ENCODE peak calls at places on chromosomes 2 and 18, in nine cellular contexts. R is CD8-positive, alpha-beta T cell; J is body of pancreas; Z is H9; W is PC-3; C is colonic mucosa; X is foreskin keratinocyte; E is mammary epithelial cell; T is PC-9. Q is an unnamed sample.

GRCh38 chr2:28624798-28625701 is 126.6 kb upstream of the PPP1CB start:
- DNase-seq in C (peak), Z (peak), R (peak), W (no peak), J (peak), X (peak), E (no peak), T (peak), Q (no peak)

GRCh38 chr2:9201185-9201891 is 5.3 kb upstream of the ASAP2 start:
- DNase-seq in T (peak), W (peak), C (no peak), J (no peak), R (no peak), X (peak), E (peak), Z (no peak), Q (peak)

GRCh38 chr2:23760746-23761145 is 166.2 kb downstream of the ATAD2B start:
- DNase-seq in R (no peak), C (no peak), J (no peak), T (no peak), Z (no peak), X (peak), E (no peak), W (peak), Q (peak)

GRCh38 chr2:47309952-47310800 is 92.8 kb upstream of the MSH2 start:
- DNase-seq in Z (no peak), W (no peak), X (no peak), E (no peak), C (peak), R (no peak), J (no peak), T (peak), Q (no peak)

GRCh38 chr2:3481011-3481400 is 38.3 kb downstream of the ADI1 start:
- DNase-seq in R (no peak), X (no peak), W (no peak), T (peak), Z (no peak), J (no peak), E (no peak), C (no peak), Q (no peak)

GRCh38 chr18:46067431-46068007 is 4.5 kb downstream of the PSTPIP2 start:
- DNase-seq in J (peak), T (peak), Z (no peak), C (no peak), R (no peak), X (no peak), W (peak), E (no peak), Q (no peak)

GRCh38 chr2:16258350-16258749 is 318.0 kb downstream of the MYCN start:
- DNase-seq in E (no peak), R (no peak), J (no peak), W (no peak), T (no peak), Z (no peak), X (no peak), C (no peak), Q (no peak)

GRCh38 chr2:27351802-27352598 is 4.6 kb downstream of the GTF3C2 start:
- DNase-seq in X (no peak), J (no peak), W (no peak), T (no peak), Z (no peak), E (no peak), C (no peak), R (no peak), Q (no peak)

GRCh38 chr18:45658756-45659155 is 43.5 kb downstream of the SLC14A2 start:
- DNase-seq in J (no peak), X (peak), C (no peak), T (no peak), Z (no peak), R (no peak), W (peak), E (peak), Q (peak)

GRCh38 chr2:8511868-8512612 is 169.8 kb upstream of the ID2 start:
- DNase-seq in R (no peak), W (peak), E (no peak), Z (no peak), C (no peak), T (no peak), J (no peak), X (no peak), Q (no peak)

GRCh38 chr2:135694711-135695110 is 46.9 kb upstream of the UBXN4 start:
- DNase-seq in E (peak), Z (no peak), J (no peak), W (no peak), X (no peak), R (no peak), T (no peak), C (no peak), Q (no peak)

GRCh38 chr18:12606592-12607315 is 51.2 kb downstream of the SPIRE1 start:
- DNase-seq in E (peak), R (no peak), Z (no peak), T (peak), J (no peak), C (no peak), X (peak), W (peak), Q (peak)

GRCh38 chr2:17878222-17879136 is at the start of gene KCNS3:
- DNase-seq in W (peak), R (no peak), C (peak), Z (peak), J (peak), E (peak), X (no peak), T (peak), Q (peak)

DNA sequence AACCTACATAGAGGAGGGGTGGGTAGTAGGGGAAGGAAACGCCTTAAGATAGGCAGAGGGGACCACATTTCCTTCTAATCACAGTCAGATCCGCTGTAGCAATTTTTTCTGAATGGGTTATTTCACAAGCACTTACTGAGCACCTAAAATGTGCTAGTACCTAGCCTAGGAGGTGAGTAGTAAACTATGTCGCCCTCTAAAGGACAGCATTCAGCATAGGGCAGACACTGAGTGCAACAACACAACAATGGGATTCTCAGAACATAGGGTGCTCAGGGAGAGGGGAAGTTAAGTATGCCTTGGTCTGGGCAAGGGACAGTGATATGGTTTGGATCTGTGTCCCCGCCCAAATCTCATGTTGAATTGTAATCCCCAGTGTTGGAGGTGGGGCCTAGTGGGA is 166.1 kb upstream of the RAB6C start:
- DNase-seq in W (no peak), X (no peak), R (no peak), Z (no peak), T (no peak), J (no peak), C (no peak), E (no peak), Q (no peak)
- TF ChIP-seq CTCF in W (peak), X (peak), R (no peak), Z (peak), T (no peak), J (no peak), C (no peak), E (peak), Q (no peak)

GRCh38 chr2:154570501-154570900 is 128.0 kb upstream of the KCNJ3 start:
- DNase-seq in X (no peak), W (no peak), T (no peak), C (no peak), Z (no peak), E (no peak), R (no peak), J (no peak), Q (no peak)
- H3K27ac ChIP-seq in X (no peak), W (no peak), T (no peak), C (no peak), Z (no peak), E (no peak), R (no peak), J (no peak), Q (no peak)

GRCh38 chr18:34352385-34353163 is 127.9 kb upstream of the NOL4 start:
- DNase-seq in X (no peak), E (no peak), R (no peak), T (no peak), Z (no peak), J (peak), C (no peak), W (peak), Q (no peak)
- TF ChIP-seq CTCF in X (peak), E (no peak), R (no peak), T (peak), Z (peak), J (no peak), C (no peak), W (peak), Q (no peak)

DNA sequence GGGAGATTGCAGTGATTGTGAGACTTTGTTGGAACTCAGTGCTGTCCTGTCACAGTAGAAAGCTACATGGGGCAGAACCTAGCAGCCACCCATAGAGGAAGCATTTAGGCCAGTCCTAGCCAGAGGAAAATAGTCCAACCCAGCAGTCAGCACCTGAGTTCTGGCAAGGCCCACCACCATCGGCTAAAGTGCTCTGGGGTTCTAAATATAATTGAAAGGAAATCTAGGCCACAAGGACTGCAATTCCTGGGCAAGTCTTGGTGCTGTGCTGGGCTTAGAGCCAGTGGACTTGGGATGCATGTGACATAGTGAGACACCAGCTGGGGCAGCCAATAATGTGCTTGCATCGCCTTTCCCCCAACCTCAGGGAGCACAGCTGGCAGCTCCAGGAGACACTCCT is 28.9 kb upstream of the ACTR2 start:
- DNase-seq in J (no peak), Z (no peak), R (no peak), T (no peak), E (no peak), C (no peak), X (no peak), W (no peak), Q (no peak)
- H3K27ac ChIP-seq in J (no peak), Z (no peak), R (no peak), T (no peak), E (no peak), C (no peak), X (no peak), W (no peak), Q (no peak)

GRCh38 chr2:232658217-232658785 is 24.9 kb downstream of the EFHD1 start:
- DNase-seq in W (peak), C (no peak), X (no peak), Z (no peak), J (no peak), T (no peak), E (no peak), R (no peak), Q (no peak)
- TF ChIP-seq CTCF in W (peak), C (no peak), X (peak), Z (peak), J (no peak), T (no peak), E (no peak), R (no peak), Q (no peak)